ENCODE peak calls at places on chromosomes 16 and 17, in ten cellular contexts. J is foreskin fibroblast; G is heart right ventricle; N is AG10803; P is CD8-positive, alpha-beta memory T cell; V is pons; R is astrocyte of the spinal cord; L is stimulated activated CD4-positive, alpha-beta T cell treated with anti-CD3 and anti-CD28 coated beads, Interleukin-12 subunit alpha, Interleukin-12 subunit beta, amount 100 ng/mL, for 48 hours; Z is iris pigment epithelial cell; O is non-pigmented ciliary epithelial cell. A is an unnamed sample.

GRCh38 chr16:50818380-50818779 is 76.5 kb downstream of the CYLD start:
- DNase-seq in J (no peak), G (no peak), N (no peak), P (no peak), V (no peak), R (no peak), L (no peak), Z (no peak), O (no peak), A (no peak)

GRCh38 chr17:49638818-49639217 is 39.1 kb downstream of the SPOP start:
- DNase-seq in J (no peak), G (peak; percentile 26), N (no peak), P (no peak), V (no peak), R (no peak), L (no peak), Z (no peak), O (no peak), A (peak; percentile 22)

GRCh38 chr16:49095539-49095938 is 186.1 kb downstream of the CBLN1 start:
- DNase-seq in J (no peak), G (no peak), N (no peak), P (no peak), V (no peak), R (no peak), L (no peak), Z (no peak), O (no peak), A (no peak)

GRCh38 chr17:49555495-49556018 is 20.1 kb upstream of the NXPH3 start:
- DNase-seq in J (no peak), G (no peak), N (no peak), P (no peak), V (no peak), R (no peak), L (no peak), Z (no peak), O (no peak), A (no peak)

GRCh38 chr16:78729687-78730086 is 630.2 kb downstream of the WWOX start:
- DNase-seq in J (no peak), G (no peak), N (no peak), P (no peak), V (no peak), R (no peak), L (no peak), Z (no peak), O (no peak), A (no peak)

GRCh38 chr17:65294184-65294719 is 157.1 kb downstream of the RGS9 start:
- DNase-seq in J (peak; percentile 47), G (peak; percentile 30), N (peak; percentile 72), P (peak; percentile 65), V (peak; percentile 53), R (peak; percentile 69), L (peak; percentile 47), Z (peak; percentile 72), O (peak; percentile 38), A (peak; percentile 63)

GRCh38 chr16:49608801-49609200 is 235.2 kb downstream of the C16orf78 start:
- DNase-seq in J (peak; percentile 44), G (peak; percentile 41), N (peak; percentile 45), P (no peak), V (peak; percentile 11), R (peak; percentile 81), L (no peak), Z (peak; percentile 64), O (peak; percentile 34), A (peak; percentile 48)

GRCh38 chr17:15233022-15233805 is 31.9 kb downstream of the PMP22 start:
- DNase-seq in J (peak; percentile 71), G (no peak), N (peak; percentile 68), P (no peak), V (peak; percentile 68), R (peak; percentile 31), L (no peak), Z (peak; percentile 70), O (no peak), A (peak; percentile 39)

GRCh38 chr16:47750371-47750770 is 289.2 kb downstream of the PHKB start:
- DNase-seq in J (no peak), G (no peak), N (no peak), P (no peak), V (no peak), R (no peak), L (no peak), Z (no peak), O (no peak), A (no peak)

GRCh38 chr17:31509095-31509804 is 117.8 kb downstream of the RAB11FIP4 start:
- DNase-seq in J (no peak), G (no peak), N (no peak), P (peak; percentile 49), V (no peak), R (no peak), L (no peak), Z (no peak), O (no peak), A (no peak)

GRCh38 chr16:2803545-2804195 is 5.4 kb downstream of the PRSS41 start:
- DNase-seq in J (no peak), G (no peak), N (no peak), P (no peak), V (no peak), R (no peak), L (no peak), Z (no peak), O (no peak), A (no peak)

GRCh38 chr17:50459081-50459676 is 9.5 kb downstream of the CHAD start:
- DNase-seq in J (no peak), G (no peak), N (peak; percentile 17), P (no peak), V (no peak), R (no peak), L (no peak), Z (peak; percentile 49), O (no peak), A (peak; percentile 6)

GRCh38 chr17:75295220-75296158 is 6.3 kb upstream of the SLC25A19 start:
- DNase-seq in J (no peak), G (no peak), N (no peak), P (no peak), V (peak; percentile 79), R (no peak), L (peak; percentile 29), Z (no peak), O (no peak), A (no peak)

GRCh38 chr16:25006504-25007055 is 8.6 kb downstream of the ARHGAP17 start:
- DNase-seq in J (peak; percentile 74), G (no peak), N (peak; percentile 62), P (no peak), V (peak; percentile 65), R (peak; percentile 54), L (no peak), Z (peak; percentile 74), O (no peak), A (peak; percentile 56)

GRCh38 chr16:17304124-17304813 is 166.5 kb downstream of the XYLT1 start:
- DNase-seq in J (no peak), G (no peak), N (peak; percentile 57), P (no peak), V (no peak), R (peak; percentile 24), L (no peak), Z (no peak), O (no peak), A (no peak)

GRCh38 chr17:27965224-27965623 is 72.1 kb upstream of the LYRM9 start:
- DNase-seq in J (no peak), G (no peak), N (no peak), P (no peak), V (no peak), R (no peak), L (no peak), Z (no peak), O (no peak), A (no peak)

GRCh38 chr17:44878627-44879221 is 20.5 kb downstream of the EFTUD2 start:
- DNase-seq in J (peak; percentile 26), G (peak; percentile 49), N (peak; percentile 48), P (no peak), V (peak; percentile 34), R (peak; percentile 34), L (no peak), Z (peak; percentile 28), O (no peak), A (peak; percentile 16)

GRCh38 chr17:58308173-58308984 is 20.2 kb downstream of the TSPOAP1 start:
- DNase-seq in J (no peak), G (no peak), N (no peak), P (peak; percentile 39), V (no peak), R (no peak), L (no peak), Z (no peak), O (no peak), A (no peak)

GRCh38 chr17:8488931-8489330 is 53.2 kb downstream of the NDEL1 start:
- DNase-seq in J (peak; percentile 97), G (peak; percentile 43), N (peak; percentile 96), P (no peak), V (no peak), R (peak; percentile 97), L (no peak), Z (peak; percentile 99), O (peak; percentile 97), A (peak; percentile 98)

GRCh38 chr16:1819611-1820010 is 7.0 kb downstream of the HAGH start:
- DNase-seq in J (no peak), G (no peak), N (no peak), P (no peak), V (no peak), R (no peak), L (no peak), Z (no peak), O (no peak), A (no peak)

GRCh38 chr17:35293151-35293837 is 50.4 kb downstream of the SLFN5 start:
- DNase-seq in J (no peak), G (no peak), N (peak; percentile 44), P (no peak), V (no peak), R (no peak), L (no peak), Z (no peak), O (no peak), A (no peak)

GRCh38 chr17:74825952-74826713 is 33.6 kb downstream of the GRIN2C start:
- DNase-seq in J (no peak), G (no peak), N (no peak), P (no peak), V (no peak), R (no peak), L (no peak), Z (no peak), O (no peak), A (no peak)

GRCh38 chr16:84315422-84315821 is 20.7 kb downstream of the WFDC1 start:
- DNase-seq in J (no peak), G (no peak), N (peak; percentile 22), P (no peak), V (no peak), R (no peak), L (no peak), Z (peak; percentile 27), O (no peak), A (no peak)

GRCh38 chr16:10122546-10122945 is 59.7 kb downstream of the GRIN2A start:
- DNase-seq in J (no peak), G (no peak), N (no peak), P (no peak), V (no peak), R (no peak), L (no peak), Z (peak; percentile 3), O (no peak), A (no peak)

GRCh38 chr17:63445571-63446217 is 412 bp downstream of the CYB561 start:
- DNase-seq in J (no peak), G (no peak), N (no peak), P (peak; percentile 82), V (no peak), R (no peak), L (peak; percentile 40), Z (peak; percentile 44), O (no peak), A (no peak)

GRCh38 chr16:6722786-6723185 is 609.9 kb upstream of the RBFOX1 start:
- DNase-seq in J (no peak), G (no peak), N (no peak), P (no peak), V (no peak), R (no peak), L (no peak), Z (no peak), O (no peak), A (no peak)

A was measured in brain microvascular endothelial cell.